ENCODE peak calls at places on chromosomes 6 and 20, in seven cellular contexts. One of them, this sample, is unnamed.

GRCh38 chr6:111676383-111676782 is 70.7 kb upstream of the TRAF3IP2 start:
- DNase-seq in T follicular helper cell: no peak
- DNase-seq in NCI-H1417: no peak
- DNase-seq in epithelial cell of prostate: no peak
- DNase-seq in neural crest cell: no peak
- DNase-seq in activated gamma-delta T cell treated with anti-CD3 and anti-CD28 coated beads, Interleukin-2, amount 50 U/mL, for 16 hours: no peak
- DNase-seq in right lobe of liver: no peak
- DNase-seq in this sample: no peak

GRCh38 chr6:89583559-89583958 is 55.0 kb downstream of the LYRM2 start:
- DNase-seq in T follicular helper cell: no peak
- DNase-seq in NCI-H1417: no peak
- DNase-seq in epithelial cell of prostate: no peak
- DNase-seq in neural crest cell: no peak
- DNase-seq in activated gamma-delta T cell treated with anti-CD3 and anti-CD28 coated beads, Interleukin-2, amount 50 U/mL, for 16 hours: no peak
- DNase-seq in right lobe of liver: no peak
- DNase-seq in this sample: no peak

GRCh38 chr6:170048615-170049256 is 242.1 kb downstream of the DLL1 start:
- DNase-seq in T follicular helper cell: no peak
- DNase-seq in NCI-H1417: no peak
- DNase-seq in epithelial cell of prostate: no peak
- DNase-seq in neural crest cell: no peak
- DNase-seq in activated gamma-delta T cell treated with anti-CD3 and anti-CD28 coated beads, Interleukin-2, amount 50 U/mL, for 16 hours: no peak
- DNase-seq in right lobe of liver: peak
- DNase-seq in this sample: no peak

GRCh38 chr20:34222208-34222607 is 19.0 kb upstream of the ASIP start:
- DNase-seq in T follicular helper cell: no peak
- DNase-seq in NCI-H1417: no peak
- DNase-seq in epithelial cell of prostate: peak
- DNase-seq in neural crest cell: no peak
- DNase-seq in activated gamma-delta T cell treated with anti-CD3 and anti-CD28 coated beads, Interleukin-2, amount 50 U/mL, for 16 hours: no peak
- DNase-seq in right lobe of liver: no peak
- DNase-seq in this sample: no peak

GRCh38 chr6:24009319-24009718 is 116.7 kb upstream of the NRSN1 start:
- DNase-seq in T follicular helper cell: no peak
- DNase-seq in NCI-H1417: peak
- DNase-seq in epithelial cell of prostate: no peak
- DNase-seq in neural crest cell: peak
- DNase-seq in activated gamma-delta T cell treated with anti-CD3 and anti-CD28 coated beads, Interleukin-2, amount 50 U/mL, for 16 hours: no peak
- DNase-seq in right lobe of liver: no peak
- DNase-seq in this sample: no peak

GRCh38 chr6:142827356-142827755 is 117.6 kb downstream of the HIVEP2 start:
- DNase-seq in T follicular helper cell: no peak
- DNase-seq in NCI-H1417: no peak
- DNase-seq in epithelial cell of prostate: no peak
- DNase-seq in neural crest cell: no peak
- DNase-seq in activated gamma-delta T cell treated with anti-CD3 and anti-CD28 coated beads, Interleukin-2, amount 50 U/mL, for 16 hours: no peak
- DNase-seq in right lobe of liver: peak
- DNase-seq in this sample: no peak

GRCh38 chr20:51132286-51132810 is 109.4 kb upstream of the KCNG1 start:
- DNase-seq in T follicular helper cell: no peak
- DNase-seq in NCI-H1417: no peak
- DNase-seq in epithelial cell of prostate: no peak
- DNase-seq in neural crest cell: no peak
- DNase-seq in activated gamma-delta T cell treated with anti-CD3 and anti-CD28 coated beads, Interleukin-2, amount 50 U/mL, for 16 hours: no peak
- DNase-seq in right lobe of liver: no peak
- DNase-seq in this sample: no peak

GRCh38 chr6:15358579-15359327 is 112.9 kb downstream of the JARID2 start:
- DNase-seq in T follicular helper cell: no peak
- DNase-seq in NCI-H1417: no peak
- DNase-seq in epithelial cell of prostate: no peak
- DNase-seq in neural crest cell: no peak
- DNase-seq in activated gamma-delta T cell treated with anti-CD3 and anti-CD28 coated beads, Interleukin-2, amount 50 U/mL, for 16 hours: no peak
- DNase-seq in right lobe of liver: no peak
- DNase-seq in this sample: no peak

GRCh38 chr6:5260111-5260620 is 584 bp downstream of the LYRM4 start:
- DNase-seq in T follicular helper cell: peak
- DNase-seq in NCI-H1417: peak
- DNase-seq in epithelial cell of prostate: no peak
- DNase-seq in neural crest cell: peak
- DNase-seq in activated gamma-delta T cell treated with anti-CD3 and anti-CD28 coated beads, Interleukin-2, amount 50 U/mL, for 16 hours: peak
- DNase-seq in right lobe of liver: peak
- DNase-seq in this sample: peak

GRCh38 chr20:63695419-63696310 is 787 bp upstream of the TNFRSF6B start:
- DNase-seq in T follicular helper cell: no peak
- DNase-seq in NCI-H1417: no peak
- DNase-seq in epithelial cell of prostate: no peak
- DNase-seq in neural crest cell: no peak
- DNase-seq in activated gamma-delta T cell treated with anti-CD3 and anti-CD28 coated beads, Interleukin-2, amount 50 U/mL, for 16 hours: no peak
- DNase-seq in right lobe of liver: no peak
- DNase-seq in this sample: no peak

GRCh38 chr20:54062812-54063280 is 7.5 kb downstream of the BCAS1 start:
- DNase-seq in T follicular helper cell: no peak
- DNase-seq in NCI-H1417: peak
- DNase-seq in epithelial cell of prostate: no peak
- DNase-seq in neural crest cell: no peak
- DNase-seq in activated gamma-delta T cell treated with anti-CD3 and anti-CD28 coated beads, Interleukin-2, amount 50 U/mL, for 16 hours: no peak
- DNase-seq in right lobe of liver: no peak
- DNase-seq in this sample: no peak

GRCh38 chr6:133827766-133828165 is 61.1 kb upstream of the TCF21 start:
- DNase-seq in T follicular helper cell: no peak
- DNase-seq in NCI-H1417: no peak
- DNase-seq in epithelial cell of prostate: no peak
- DNase-seq in neural crest cell: no peak
- DNase-seq in activated gamma-delta T cell treated with anti-CD3 and anti-CD28 coated beads, Interleukin-2, amount 50 U/mL, for 16 hours: no peak
- DNase-seq in right lobe of liver: no peak
- DNase-seq in this sample: no peak

GRCh38 chr6:96521267-96521624 is 360 bp upstream of the UFL1 start:
- DNase-seq in T follicular helper cell: no peak
- DNase-seq in NCI-H1417: no peak
- DNase-seq in epithelial cell of prostate: no peak
- DNase-seq in neural crest cell: no peak
- DNase-seq in activated gamma-delta T cell treated with anti-CD3 and anti-CD28 coated beads, Interleukin-2, amount 50 U/mL, for 16 hours: no peak
- DNase-seq in right lobe of liver: no peak
- DNase-seq in this sample: no peak

GRCh38 chr6:14550817-14551216 is 433.2 kb downstream of the CD83 start:
- DNase-seq in T follicular helper cell: no peak
- DNase-seq in NCI-H1417: no peak
- DNase-seq in epithelial cell of prostate: no peak
- DNase-seq in neural crest cell: no peak
- DNase-seq in activated gamma-delta T cell treated with anti-CD3 and anti-CD28 coated beads, Interleukin-2, amount 50 U/mL, for 16 hours: no peak
- DNase-seq in right lobe of liver: no peak
- DNase-seq in this sample: no peak

GRCh38 chr20:47352332-47353223 is 3.9 kb downstream of the ZMYND8 start:
- DNase-seq in T follicular helper cell: no peak
- DNase-seq in NCI-H1417: peak
- DNase-seq in epithelial cell of prostate: no peak
- DNase-seq in neural crest cell: no peak
- DNase-seq in activated gamma-delta T cell treated with anti-CD3 and anti-CD28 coated beads, Interleukin-2, amount 50 U/mL, for 16 hours: no peak
- DNase-seq in right lobe of liver: peak
- DNase-seq in this sample: no peak

GRCh38 chr6:56663344-56663743 is 20.7 kb upstream of the DST start:
- DNase-seq in T follicular helper cell: no peak
- DNase-seq in NCI-H1417: peak
- DNase-seq in epithelial cell of prostate: peak
- DNase-seq in neural crest cell: no peak
- DNase-seq in activated gamma-delta T cell treated with anti-CD3 and anti-CD28 coated beads, Interleukin-2, amount 50 U/mL, for 16 hours: no peak
- DNase-seq in right lobe of liver: no peak
- DNase-seq in this sample: no peak

GRCh38 chr6:150301871-150302800 is 66.7 kb upstream of the IYD start:
- DNase-seq in T follicular helper cell: no peak
- DNase-seq in NCI-H1417: no peak
- DNase-seq in epithelial cell of prostate: peak
- DNase-seq in neural crest cell: no peak
- DNase-seq in activated gamma-delta T cell treated with anti-CD3 and anti-CD28 coated beads, Interleukin-2, amount 50 U/mL, for 16 hours: no peak
- DNase-seq in right lobe of liver: no peak
- DNase-seq in this sample: no peak

GRCh38 chr6:69825904-69826303 is 29.1 kb upstream of the LMBRD1 start:
- DNase-seq in T follicular helper cell: no peak
- DNase-seq in NCI-H1417: no peak
- DNase-seq in epithelial cell of prostate: no peak
- DNase-seq in neural crest cell: no peak
- DNase-seq in activated gamma-delta T cell treated with anti-CD3 and anti-CD28 coated beads, Interleukin-2, amount 50 U/mL, for 16 hours: no peak
- DNase-seq in right lobe of liver: no peak
- DNase-seq in this sample: no peak

GRCh38 chr20:8568068-8568467 is 436.0 kb downstream of the PLCB1 start:
- DNase-seq in T follicular helper cell: no peak
- DNase-seq in NCI-H1417: no peak
- DNase-seq in epithelial cell of prostate: no peak
- DNase-seq in neural crest cell: no peak
- DNase-seq in activated gamma-delta T cell treated with anti-CD3 and anti-CD28 coated beads, Interleukin-2, amount 50 U/mL, for 16 hours: no peak
- DNase-seq in right lobe of liver: no peak
- DNase-seq in this sample: no peak

GRCh38 chr20:38286586-38287502 is 17.1 kb upstream of the BPI start:
- DNase-seq in T follicular helper cell: no peak
- DNase-seq in NCI-H1417: no peak
- DNase-seq in epithelial cell of prostate: no peak
- DNase-seq in neural crest cell: peak
- DNase-seq in activated gamma-delta T cell treated with anti-CD3 and anti-CD28 coated beads, Interleukin-2, amount 50 U/mL, for 16 hours: no peak
- DNase-seq in right lobe of liver: no peak
- DNase-seq in this sample: no peak

GRCh38 chr6:20610636-20611200 is 76.5 kb downstream of the CDKAL1 start:
- DNase-seq in T follicular helper cell: no peak
- DNase-seq in NCI-H1417: no peak
- DNase-seq in epithelial cell of prostate: no peak
- DNase-seq in neural crest cell: no peak
- DNase-seq in activated gamma-delta T cell treated with anti-CD3 and anti-CD28 coated beads, Interleukin-2, amount 50 U/mL, for 16 hours: no peak
- DNase-seq in right lobe of liver: no peak
- DNase-seq in this sample: no peak

GRCh38 chr20:55415567-55416142 is 589.7 kb downstream of the CBLN4 start:
- DNase-seq in T follicular helper cell: no peak
- DNase-seq in NCI-H1417: peak
- DNase-seq in epithelial cell of prostate: peak
- DNase-seq in neural crest cell: no peak
- DNase-seq in activated gamma-delta T cell treated with anti-CD3 and anti-CD28 coated beads, Interleukin-2, amount 50 U/mL, for 16 hours: no peak
- DNase-seq in right lobe of liver: no peak
- DNase-seq in this sample: no peak

GRCh38 chr20:47075263-47075662 is 180.6 kb downstream of the EYA2 start:
- DNase-seq in T follicular helper cell: no peak
- DNase-seq in NCI-H1417: no peak
- DNase-seq in epithelial cell of prostate: no peak
- DNase-seq in neural crest cell: no peak
- DNase-seq in activated gamma-delta T cell treated with anti-CD3 and anti-CD28 coated beads, Interleukin-2, amount 50 U/mL, for 16 hours: no peak
- DNase-seq in right lobe of liver: no peak
- DNase-seq in this sample: no peak

GRCh38 chr6:107819217-107819616 is 4.9 kb downstream of the SCML4 start:
- DNase-seq in T follicular helper cell: no peak
- DNase-seq in NCI-H1417: no peak
- DNase-seq in epithelial cell of prostate: no peak
- DNase-seq in neural crest cell: no peak
- DNase-seq in activated gamma-delta T cell treated with anti-CD3 and anti-CD28 coated beads, Interleukin-2, amount 50 U/mL, for 16 hours: no peak
- DNase-seq in right lobe of liver: no peak
- DNase-seq in this sample: no peak

GRCh38 chr6:33324139-33324538 is 6.6 kb upstream of the ZBTB22 start:
- DNase-seq in T follicular helper cell: no peak
- DNase-seq in NCI-H1417: peak
- DNase-seq in epithelial cell of prostate: no peak
- DNase-seq in neural crest cell: no peak
- DNase-seq in activated gamma-delta T cell treated with anti-CD3 and anti-CD28 coated beads, Interleukin-2, amount 50 U/mL, for 16 hours: no peak
- DNase-seq in right lobe of liver: no peak
- DNase-seq in this sample: no peak

GRCh38 chr6:150068786-150069648 is at the start of gene ULBP3:
- DNase-seq in T follicular helper cell: peak
- DNase-seq in NCI-H1417: peak
- DNase-seq in epithelial cell of prostate: peak
- DNase-seq in neural crest cell: peak
- DNase-seq in activated gamma-delta T cell treated with anti-CD3 and anti-CD28 coated beads, Interleukin-2, amount 50 U/mL, for 16 hours: peak
- DNase-seq in right lobe of liver: peak
- DNase-seq in this sample: peak

GRCh38 chr6:89026151-89026550 is 54.4 kb upstream of the PNRC1 start:
- DNase-seq in T follicular helper cell: no peak
- DNase-seq in NCI-H1417: no peak
- DNase-seq in epithelial cell of prostate: no peak
- DNase-seq in neural crest cell: no peak
- DNase-seq in activated gamma-delta T cell treated with anti-CD3 and anti-CD28 coated beads, Interleukin-2, amount 50 U/mL, for 16 hours: no peak
- DNase-seq in right lobe of liver: no peak
- DNase-seq in this sample: no peak

GRCh38 chr6:127518212-127518709 is 874 bp downstream of the MTCL3 start:
- DNase-seq in T follicular helper cell: no peak
- DNase-seq in NCI-H1417: peak
- DNase-seq in epithelial cell of prostate: no peak
- DNase-seq in neural crest cell: peak
- DNase-seq in activated gamma-delta T cell treated with anti-CD3 and anti-CD28 coated beads, Interleukin-2, amount 50 U/mL, for 16 hours: no peak
- DNase-seq in right lobe of liver: no peak
- DNase-seq in this sample: no peak

GRCh38 chr6:125947581-125947980 is 9.0 kb upstream of the HINT3 start:
- DNase-seq in T follicular helper cell: no peak
- DNase-seq in NCI-H1417: no peak
- DNase-seq in epithelial cell of prostate: no peak
- DNase-seq in neural crest cell: no peak
- DNase-seq in activated gamma-delta T cell treated with anti-CD3 and anti-CD28 coated beads, Interleukin-2, amount 50 U/mL, for 16 hours: no peak
- DNase-seq in right lobe of liver: no peak
- DNase-seq in this sample: no peak

GRCh38 chr6:105566503-105566902 is 163.6 kb upstream of the PREP start:
- DNase-seq in T follicular helper cell: no peak
- DNase-seq in NCI-H1417: no peak
- DNase-seq in epithelial cell of prostate: no peak
- DNase-seq in neural crest cell: no peak
- DNase-seq in activated gamma-delta T cell treated with anti-CD3 and anti-CD28 coated beads, Interleukin-2, amount 50 U/mL, for 16 hours: no peak
- DNase-seq in right lobe of liver: no peak
- DNase-seq in this sample: no peak

GRCh38 chr6:11241793-11242201 is 9.3 kb upstream of the NEDD9 start:
- DNase-seq in T follicular helper cell: no peak
- DNase-seq in NCI-H1417: no peak
- DNase-seq in epithelial cell of prostate: no peak
- DNase-seq in neural crest cell: peak
- DNase-seq in activated gamma-delta T cell treated with anti-CD3 and anti-CD28 coated beads, Interleukin-2, amount 50 U/mL, for 16 hours: no peak
- DNase-seq in right lobe of liver: peak
- DNase-seq in this sample: no peak

This sample was measured in activated T-helper 1 cell treated with anti-CD3 and anti-CD28 coated beads, Interleukin-12 subunit alpha, Interleukin-12 subunit beta, Interleukin-2, Interleukin-4 antibody, amounts not matched to agents 30 ng/mL and 10 ng/mL and 1 ng/mL, durations not matched to agents 14 hours and 24 hours and 36 hours.